ENCODE peak calls at places on chromosomes 13 and 19, in five cellular contexts. Z, G, U, S and M are unnamed samples.

GRCh38 chr13:106630650-106631049 is 62.7 kb upstream of the ARGLU1 start:
- DNase-seq in S (no peak), U (no peak), G (no peak), Z (no peak), M (no peak)

GRCh38 chr13:29516012-29516411 is 79.5 kb downstream of the SLC7A1 start:
- DNase-seq in Z (no peak), U (no peak), G (no peak), S (no peak), M (no peak)

GRCh38 chr19:17406039-17406886 is 833 bp upstream of the BST2 start:
- DNase-seq in S (no peak), Z (no peak), U (no peak), G (peak), M (no peak)

GRCh38 chr19:28118235-28118634 is 1094.7 kb downstream of the UQCRFS1 start:
- DNase-seq in U (no peak), Z (no peak), G (peak), S (no peak), M (no peak)

GRCh38 chr13:111502957-111503356 is 182.5 kb downstream of the TEX29 start:
- DNase-seq in G (no peak), U (no peak), S (peak), Z (no peak), M (no peak)

GRCh38 chr19:30862876-30863275 is 486.4 kb downstream of the TSHZ3 start:
- DNase-seq in U (no peak), G (no peak), S (no peak), Z (no peak), M (no peak)

GRCh38 chr19:12969292-12969988 is at the start of gene DAND5:
- DNase-seq in G (no peak), Z (no peak), S (no peak), U (no peak), M (no peak)

GRCh38 chr13:113947321-113948033 is 26.4 kb downstream of the C13orf46 start:
- DNase-seq in Z (no peak), G (no peak), S (no peak), U (peak), M (no peak)

GRCh38 chr19:34601071-34601470 is 75.9 kb downstream of the SCGB2B2 start:
- DNase-seq in G (no peak), U (no peak), Z (no peak), S (no peak), M (no peak)

GRCh38 chr13:71864981-71865857 is 1.8 kb downstream of the DACH1 start:
- DNase-seq in U (peak), G (peak), Z (no peak), S (peak), M (no peak)

GRCh38 chr13:99313473-99313872 is 6.3 kb upstream of the GPR183 start:
- DNase-seq in U (no peak), Z (no peak), S (no peak), G (no peak), M (no peak)

GRCh38 chr19:50406829-50407228 is 11.9 kb upstream of the SPIB start:
- DNase-seq in U (no peak), S (no peak), G (no peak), Z (no peak), M (no peak)

GRCh38 chr13:47628666-47629065 is 372.4 kb downstream of the SUCLA2 start:
- DNase-seq in U (no peak), G (peak), Z (no peak), S (no peak), M (no peak)

GRCh38 chr13:47845981-47846380 is 155.1 kb downstream of the SUCLA2 start:
- DNase-seq in U (no peak), G (no peak), S (no peak), Z (no peak), M (no peak)

GRCh38 chr19:36125557-36125956 is 10.3 kb downstream of the TBCB start:
- DNase-seq in Z (no peak), S (no peak), U (no peak), G (no peak), M (no peak)

DNA sequence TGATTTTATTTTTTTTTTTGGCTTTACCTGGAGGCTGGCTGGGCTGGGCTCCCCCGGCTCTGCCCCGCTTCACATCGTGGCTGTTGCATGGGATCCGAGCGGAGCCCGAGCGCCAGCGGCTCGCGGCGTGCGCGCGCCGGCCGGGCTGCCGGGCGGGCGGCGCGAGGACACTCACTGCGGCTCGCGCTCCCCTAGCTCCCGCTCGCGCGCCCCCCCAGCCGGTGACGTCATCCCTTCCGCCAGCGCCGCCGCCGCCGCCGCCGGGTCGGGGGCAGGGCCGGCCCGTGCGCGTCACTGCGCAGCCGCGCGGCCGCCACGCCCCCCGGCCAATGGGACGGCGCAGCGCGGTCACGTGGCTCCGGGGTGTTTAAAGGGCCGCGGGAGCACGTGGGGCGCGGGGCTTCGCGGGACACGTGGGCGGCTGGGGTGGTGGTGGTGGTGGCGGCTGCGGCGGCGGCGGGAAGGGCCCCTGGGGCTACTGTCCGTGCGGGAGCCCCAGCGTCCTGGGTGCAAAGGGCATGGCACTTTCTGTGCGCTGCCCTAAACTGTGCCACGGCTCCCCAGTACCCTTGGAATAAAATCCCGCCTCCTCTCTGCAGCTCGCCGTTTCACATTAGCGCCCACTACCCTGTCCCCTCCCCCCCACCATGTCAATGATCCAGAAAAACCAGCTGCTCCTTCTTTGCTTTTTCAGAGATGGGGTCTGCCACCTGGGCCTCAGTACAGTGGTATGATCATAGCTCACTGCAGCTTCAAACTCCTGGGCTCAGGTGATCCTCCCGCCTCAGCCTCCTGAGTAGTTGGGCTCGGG is at the start of gene PTPRS:
- DNase-seq in G (peak), S (peak), Z (no peak), U (peak), M (peak)
- H3K27ac ChIP-seq in G (peak), S (no peak), Z (no peak), U (no peak), M (no peak)

DNA sequence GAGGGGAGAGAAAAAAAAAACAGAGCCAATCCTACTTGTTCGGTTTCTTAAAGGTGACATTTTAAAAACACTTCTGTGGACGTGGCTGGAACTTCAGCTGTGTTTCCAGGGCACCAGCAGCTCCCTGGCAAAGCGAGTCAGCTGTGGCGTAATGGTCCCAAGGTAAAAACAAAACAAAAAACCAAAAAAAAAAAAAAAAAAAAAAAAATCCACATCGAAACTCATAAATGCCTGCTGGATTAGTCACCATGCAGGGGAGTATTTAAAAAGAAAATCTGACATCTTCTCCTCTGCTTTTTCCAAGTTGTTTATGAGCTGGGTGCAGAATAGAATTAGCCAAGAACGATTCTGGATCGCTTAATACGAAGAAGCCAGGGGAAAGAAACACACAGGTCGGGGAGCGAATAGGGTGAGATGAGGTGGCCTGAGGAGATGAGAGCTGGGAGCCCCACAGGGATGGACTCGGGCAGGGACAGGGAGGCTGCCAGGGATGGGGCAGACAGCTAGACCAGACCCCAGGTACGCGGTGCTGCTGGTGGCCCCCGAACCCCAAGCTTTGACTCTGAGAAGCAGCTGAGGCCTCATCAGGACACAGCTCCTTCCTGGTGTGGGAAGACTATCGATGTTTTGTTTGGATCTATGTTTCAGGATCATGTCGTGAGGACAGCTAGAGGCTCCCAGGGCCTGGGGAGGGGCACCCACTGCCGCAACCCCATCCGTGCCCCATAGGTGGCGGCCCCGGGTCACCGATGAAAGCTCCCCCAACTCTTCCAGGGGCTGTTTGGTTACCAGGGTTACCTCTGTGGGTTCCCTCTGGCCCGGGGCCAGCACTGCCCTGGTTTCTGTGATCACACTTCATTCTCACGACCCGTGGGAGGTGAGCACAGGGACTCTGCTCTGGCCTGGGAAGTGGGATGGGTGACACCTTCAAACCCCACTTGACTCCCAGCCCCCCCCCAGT is 3.1 kb upstream of the CTXN1 start:
- DNase-seq in G (peak), Z (peak), U (peak), S (no peak), M (peak)
- H3K27ac ChIP-seq in G (peak), Z (peak), U (peak), S (peak), M (peak)

GRCh38 chr13:19622189-19622588 is 11.3 kb upstream of the MPHOSPH8 start:
- DNase-seq in U (no peak), G (no peak), S (no peak), Z (no peak), M (no peak)
- H3K27ac ChIP-seq in U (no peak), G (no peak), S (no peak), Z (no peak), M (no peak)

GRCh38 chr19:3406571-3407111 is 40.3 kb downstream of the NFIC start:
- DNase-seq in S (no peak), U (no peak), G (no peak), Z (no peak), M (no peak)

GRCh38 chr19:3408996-3409345 is 42.6 kb downstream of the NFIC start:
- DNase-seq in U (no peak), G (no peak), S (no peak), Z (no peak), M (no peak)

GRCh38 chr19:3405261-3405653 is 38.9 kb downstream of the NFIC start:
- DNase-seq in G (no peak), S (no peak), U (no peak), Z (no peak), M (no peak)

GRCh38 chr19:3409346-3410064 is 43.1 kb downstream of the NFIC start:
- DNase-seq in G (no peak), Z (no peak), U (peak), S (peak), M (no peak)

GRCh38 chr19:3407556-3408516 is 41.5 kb downstream of the NFIC start:
- DNase-seq in S (no peak), G (peak), Z (no peak), U (peak), M (no peak)
- H3K27ac ChIP-seq in S (peak), G (peak), Z (no peak), U (peak), M (no peak)

GRCh38 chr19:47485210-47485609 is 1.2 kb upstream of the KPTN start:
- DNase-seq in U (no peak), S (no peak), Z (no peak), G (no peak), M (no peak)
- H3K27ac ChIP-seq in U (peak), S (no peak), Z (no peak), G (no peak), M (no peak)

GRCh38 chr19:2609389-2610116 is 92.9 kb downstream of the GNG7 start:
- DNase-seq in Z (no peak), S (no peak), G (no peak), U (no peak), M (no peak)
- H3K27ac ChIP-seq in Z (no peak), S (no peak), G (no peak), U (no peak), M (no peak)

DNA sequence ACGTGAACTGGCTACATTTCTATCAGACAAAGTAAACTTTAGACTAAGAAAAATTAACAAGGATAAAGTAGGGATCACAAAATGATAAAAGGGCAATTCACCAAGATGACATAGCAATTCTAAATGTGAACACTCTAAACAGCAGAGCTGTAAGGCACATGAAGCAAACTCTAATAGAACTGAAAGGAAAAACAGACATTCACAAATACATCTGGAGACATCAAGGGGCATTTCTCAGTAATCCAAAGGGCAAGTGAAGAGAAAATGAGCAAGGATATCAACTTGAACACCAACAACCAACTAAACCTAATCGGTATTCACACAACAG is 12.7 kb downstream of the TUBGCP3 start:
- DNase-seq in U (no peak), Z (no peak), G (no peak), S (no peak), M (no peak)
- H3K27ac ChIP-seq in U (peak), Z (no peak), G (no peak), S (no peak), M (no peak)

GRCh38 chr13:48891586-48891985 is 84.1 kb upstream of the FNDC3A start:
- DNase-seq in S (no peak), G (peak), U (no peak), Z (peak), M (no peak)
- H3K27ac ChIP-seq in S (no peak), G (peak), U (no peak), Z (peak), M (no peak)